ENCODE peak calls at places on chromosomes 7 and 10, in eight cellular contexts. T is astrocyte; F is NCI-H1105 treated with DMSO at 0.1 percent for 48 hours; X is progenitor cell of endocrine pancreas; Z is activated CD8-positive, alpha-beta memory T cell treated with anti-CD3 and anti-CD28 coated beads, Interleukin-2, amount 50 U/mL, for 48 hours; R is left ventricle myocardium inferior; D is omental fat pad; K is stimulated activated CD8-positive, alpha-beta memory T cell treated with anti-CD3 and anti-CD28 coated beads, Interleukin-4, amount 100 ng/mL, for 1 hour. E is an unnamed sample.

GRCh38 chr7:30932562-30932961 is 20.9 kb downstream of the AQP1 start:
- DNase-seq in T (no peak), F (no peak), X (no peak), Z (no peak), R (no peak), D (no peak), K (no peak), E (no peak)

GRCh38 chr10:71675295-71675970 is 44.1 kb downstream of the C10orf105 start:
- DNase-seq in T (no peak), F (no peak), X (no peak), Z (no peak), R (no peak), D (no peak), K (no peak), E (peak)

GRCh38 chr10:34689053-34689452 is 126.0 kb downstream of the PARD3 start:
- DNase-seq in T (peak), F (no peak), X (no peak), Z (no peak), R (no peak), D (no peak), K (no peak), E (peak)

GRCh38 chr7:108805808-108806397 is 236.2 kb downstream of the DNAJB9 start:
- DNase-seq in T (peak), F (peak), X (no peak), Z (no peak), R (no peak), D (no peak), K (no peak), E (no peak)

GRCh38 chr7:22983257-22983855 is 30.6 kb downstream of the HYCC1 start:
- DNase-seq in T (no peak), F (no peak), X (no peak), Z (no peak), R (no peak), D (no peak), K (no peak), E (no peak)

GRCh38 chr10:14372616-14373015 is 41.9 kb upstream of the FRMD4A start:
- DNase-seq in T (no peak), F (no peak), X (no peak), Z (no peak), R (no peak), D (no peak), K (no peak), E (no peak)

GRCh38 chr7:1536768-1537630 is 6.5 kb downstream of the MAFK start:
- DNase-seq in T (peak), F (no peak), X (peak), Z (no peak), R (peak), D (peak), K (no peak), E (peak)

GRCh38 chr10:11882646-11883375 is 59.7 kb downstream of the PROSER2 start:
- DNase-seq in T (no peak), F (no peak), X (no peak), Z (no peak), R (no peak), D (no peak), K (no peak), E (no peak)

GRCh38 chr7:131800008-131800407 is 243.6 kb upstream of the PODXL start:
- DNase-seq in T (no peak), F (no peak), X (no peak), Z (no peak), R (no peak), D (no peak), K (no peak), E (no peak)